ENCODE peak calls at places on chromosomes 11 and 22, in seven cellular contexts. C is CD8-positive, alpha-beta memory T cell; L is CD8-positive, alpha-beta T cell; V is tibial artery; T is right lobe of liver; M is pancreas; E is colonic mucosa. R is an unnamed sample.

GRCh38 chr11:79822771-79823170 is 381.9 kb upstream of the TENM4 start:
- DNase-seq in C (no peak), L (no peak), V (no peak), T (no peak), M (no peak), E (no peak), R (no peak)

GRCh38 chr11:25159341-25159740 is 662.5 kb downstream of the LUZP2 start:
- DNase-seq in C (no peak), L (no peak), V (no peak), T (no peak), M (no peak), E (no peak), R (no peak)

GRCh38 chr11:23865341-23865975 is 631.4 kb upstream of the LUZP2 start:
- DNase-seq in C (no peak), L (no peak), V (no peak), T (no peak), M (no peak), E (no peak), R (no peak)

GRCh38 chr11:1073261-1073724 is 1.4 kb upstream of the MUC2 start:
- DNase-seq in C (no peak), L (no peak), V (peak; percentile 61), T (peak; percentile 84), M (peak; percentile 69), E (peak; percentile 86), R (peak; percentile 4)

GRCh38 chr11:35404397-35404775 is 15.0 kb downstream of the SLC1A2 start:
- DNase-seq in C (no peak), L (no peak), V (no peak), T (peak; percentile 32), M (peak; percentile 89), E (peak; percentile 53), R (peak; percentile 59)

GRCh38 chr11:71406681-71407080 is 41.5 kb downstream of the DHCR7 start:
- DNase-seq in C (no peak), L (no peak), V (no peak), T (no peak), M (no peak), E (no peak), R (no peak)

GRCh38 chr11:64288353-64288750 is 2.7 kb downstream of the GPR137 start:
- DNase-seq in C (no peak), L (no peak), V (no peak), T (no peak), M (no peak), E (no peak), R (no peak)

GRCh38 chr11:57761301-57762234 is at the start of gene CTNND1:
- DNase-seq in C (no peak), L (no peak), V (peak; percentile 95), T (peak; percentile 83), M (peak; percentile 89), E (peak; percentile 92), R (peak; percentile 89)

GRCh38 chr11:62125881-62126280 is 2.1 kb downstream of the INCENP start:
- DNase-seq in C (no peak), L (no peak), V (no peak), T (no peak), M (no peak), E (no peak), R (peak; percentile 72)

GRCh38 chr22:37054078-37054440 is 2.5 kb downstream of the KCTD17 start:
- DNase-seq in C (no peak), L (no peak), V (no peak), T (no peak), M (no peak), E (peak; percentile 61), R (no peak)

GRCh38 chr11:112023104-112023503 is 2.1 kb upstream of the DLAT start:
- DNase-seq in C (no peak), L (no peak), V (no peak), T (no peak), M (no peak), E (no peak), R (no peak)

GRCh38 chr11:15727125-15727524 is 612.4 kb downstream of the INSC start:
- DNase-seq in C (no peak), L (no peak), V (no peak), T (no peak), M (no peak), E (no peak), R (no peak)

GRCh38 chr11:74141274-74141695 is 29.5 kb downstream of the C2CD3 start:
- DNase-seq in C (no peak), L (no peak), V (no peak), T (no peak), M (no peak), E (peak; percentile 26), R (peak; percentile 82)

GRCh38 chr11:133784359-133784758 is 61.0 kb downstream of the SPATA19 start:
- DNase-seq in C (no peak), L (no peak), V (no peak), T (no peak), M (no peak), E (no peak), R (no peak)

GRCh38 chr22:50670513-50670912 is 2.1 kb upstream of the SHANK3 start:
- DNase-seq in C (no peak), L (no peak), V (no peak), T (no peak), M (no peak), E (no peak), R (no peak)

GRCh38 chr11:65308281-65308891 is 6.3 kb upstream of the CDC42EP2 start:
- DNase-seq in C (no peak), L (no peak), V (no peak), T (peak; percentile 62), M (no peak), E (peak; percentile 61), R (no peak)

GRCh38 chr22:17629167-17629489 is 579 bp upstream of the ATP6V1E1 start:
- DNase-seq in C (no peak), L (no peak), V (no peak), T (no peak), M (no peak), E (no peak), R (no peak)

GRCh38 chr11:26753738-26754504 is 32.1 kb upstream of the SLC5A12 start:
- DNase-seq in C (no peak), L (no peak), V (peak; percentile 67), T (peak; percentile 18), M (peak; percentile 45), E (peak; percentile 39), R (peak; percentile 27)

GRCh38 chr11:43579171-43579918 is 101.2 kb upstream of the HSD17B12 start:
- DNase-seq in C (no peak), L (no peak), V (no peak), T (peak; percentile 34), M (no peak), E (no peak), R (peak; percentile 64)

GRCh38 chr11:78860720-78861422 is 286.2 kb upstream of the NARS2 start:
- DNase-seq in C (no peak), L (no peak), V (no peak), T (no peak), M (no peak), E (no peak), R (peak; percentile 74)

GRCh38 chr11:61746654-61747388 is 5.6 kb upstream of the MYRF start:
- DNase-seq in C (no peak), L (no peak), V (no peak), T (no peak), M (no peak), E (no peak), R (no peak)

DNA sequence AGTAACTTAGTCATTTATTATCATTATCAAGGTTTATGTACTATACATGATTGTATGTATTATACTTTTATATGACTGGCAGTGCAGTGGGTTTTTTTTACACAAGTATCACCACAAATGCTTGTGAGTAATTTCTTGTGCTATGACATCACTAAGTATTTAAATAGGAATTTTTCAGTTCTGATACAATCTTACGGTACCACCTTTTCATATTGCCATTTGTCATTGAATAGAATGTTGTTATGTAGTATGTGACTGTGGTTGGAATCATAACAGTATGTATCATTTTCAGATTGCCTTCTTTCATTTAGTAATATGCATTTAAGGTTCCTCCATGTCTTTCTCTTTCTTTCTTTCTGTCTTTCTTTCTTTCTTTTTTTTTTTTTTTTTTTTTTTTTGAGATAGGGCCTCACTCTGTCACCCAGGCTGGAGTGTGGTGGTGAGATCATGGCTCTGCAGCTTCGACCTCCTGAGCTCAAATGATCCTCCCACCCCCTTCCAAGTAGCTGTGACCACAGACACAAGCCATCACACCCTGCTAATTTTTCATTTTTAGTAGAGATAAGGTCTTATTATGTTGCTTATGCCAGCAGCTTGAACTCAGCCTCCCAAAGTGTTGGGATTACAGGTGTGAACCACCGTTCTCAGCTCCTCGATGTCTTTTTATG is 18.6 kb downstream of the ATM start:
- DNase-seq in C (no peak), L (no peak), V (no peak), T (no peak), M (no peak), E (no peak), R (no peak)
- H3K36me3 ChIP-seq in C (peaks cover 13% of the 10 kb centered on the region), L (peaks cover 14% of the 10 kb centered on the region), V (peaks cover 37% of the 10 kb centered on the region), T (peaks cover 16% of the 10 kb centered on the region), M (no peaks in the 10 kb centered on the region), E (no peaks in the 10 kb centered on the region), R (peaks cover 28% of the 10 kb centered on the region)

DNA sequence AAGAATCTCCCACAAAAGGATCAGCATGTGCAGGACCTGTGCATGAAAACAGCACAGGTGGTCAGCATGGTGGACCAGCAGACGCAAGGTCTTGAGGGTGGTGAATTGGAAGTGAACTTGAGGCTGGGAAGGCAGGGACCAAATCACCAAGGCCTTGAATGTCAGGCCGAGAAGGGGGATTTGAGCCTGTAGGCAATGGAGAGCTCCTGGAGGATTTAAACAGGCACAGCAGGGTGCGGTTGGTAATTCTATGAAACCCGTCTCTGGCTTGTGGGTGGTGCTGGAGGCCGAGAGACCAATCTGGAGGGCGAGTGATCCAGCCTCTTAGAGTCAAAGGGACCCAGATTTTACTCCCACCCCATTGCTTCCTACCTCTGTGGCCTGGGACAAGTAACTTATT is 2.4 kb downstream of the TSKU start:
- DNase-seq in C (no peak), L (no peak), V (no peak), T (no peak), M (no peak), E (peak; percentile 57), R (peak; percentile 61)
- H3K4me1 ChIP-seq in C (no peaks in the 10 kb centered on the region), L (peaks cover 6% of the 10 kb centered on the region), V (peaks cover 58% of the 10 kb centered on the region), T (peaks cover 32% of the 10 kb centered on the region), M (peaks cover 4% of the 10 kb centered on the region), E (peaks cover 20% of the 10 kb centered on the region), R (peaks cover 15% of the 10 kb centered on the region)

GRCh38 chr11:41113160-41113559 is 346.3 kb downstream of the LRRC4C start:
- DNase-seq in C (no peak), L (no peak), V (no peak), T (no peak), M (no peak), E (no peak), R (no peak)
- H3K9me3 ChIP-seq in C (no peaks in the 10 kb centered on the region), L (no peaks in the 10 kb centered on the region), V (no peaks in the 10 kb centered on the region), T (no peaks in the 10 kb centered on the region), M (no peaks in the 10 kb centered on the region), E (no peaks in the 10 kb centered on the region), R (no peaks in the 10 kb centered on the region)

GRCh38 chr11:119054418-119054817 is 2.6 kb downstream of the HYOU1 start:
- DNase-seq in C (no peak), L (no peak), V (no peak), T (no peak), M (no peak), E (no peak), R (no peak)

GRCh38 chr11:119049081-119049480 is 7.9 kb downstream of the HYOU1 start:
- DNase-seq in C (no peak), L (no peak), V (no peak), T (no peak), M (no peak), E (no peak), R (no peak)

GRCh38 chr11:119055901-119056300 is 1.1 kb downstream of the HYOU1 start:
- DNase-seq in C (no peak), L (no peak), V (no peak), T (no peak), M (no peak), E (no peak), R (no peak)

GRCh38 chr11:119051440-119052162 is 5.4 kb downstream of the HYOU1 start:
- DNase-seq in C (no peak), L (no peak), V (no peak), T (no peak), M (no peak), E (no peak), R (no peak)

GRCh38 chr11:119052163-119052814 is 4.7 kb downstream of the HYOU1 start:
- DNase-seq in C (no peak), L (no peak), V (no peak), T (no peak), M (no peak), E (no peak), R (no peak)
- H3K36me3 ChIP-seq in C (peaks cover 69% of the 10 kb centered on the region), L (peaks cover 64% of the 10 kb centered on the region), V (peaks cover 80% of the 10 kb centered on the region), T (peaks cover 79% of the 10 kb centered on the region), M (peaks cover 67% of the 10 kb centered on the region), E (peaks cover 30% of the 10 kb centered on the region), R (peaks cover 77% of the 10 kb centered on the region)